ENCODE peak calls at places on chromosomes 16 and 17, in four cellular contexts. A is ovary, Y is psoas muscle, N is lung. L is an unnamed sample.

GRCh38 chr16:61146429-61146828 is 889.8 kb downstream of the CDH8 start:
- DNase-seq in A (no peak), Y (no peak), N (no peak), L (no peak)

GRCh38 chr17:68981288-68981687 is 26.1 kb upstream of the ABCA8 start:
- DNase-seq in A (no peak), Y (no peak), N (peak; percentile 38), L (no peak)

GRCh38 chr17:76968707-76969597 is 100.7 kb downstream of the MGAT5B start:
- DNase-seq in A (no peak), Y (no peak), N (peak; percentile 44), L (no peak)

GRCh38 chr17:4492762-4493561 is 5.7 kb upstream of the SPNS2 start:
- DNase-seq in A (peak; percentile 69), Y (no peak), N (no peak), L (no peak)

GRCh38 chr16:49608801-49609200 is 235.2 kb downstream of the C16orf78 start:
- DNase-seq in A (no peak), Y (peak; percentile 56), N (no peak), L (no peak)

GRCh38 chr16:48232459-48233040 is 11.6 kb upstream of the LONP2 start:
- DNase-seq in A (no peak), Y (no peak), N (no peak), L (no peak)

GRCh38 chr17:37025241-37025640 is 76.5 kb downstream of the AATF start:
- DNase-seq in A (no peak), Y (no peak), N (no peak), L (no peak)

GRCh38 chr16:76574651-76575050 is 297.4 kb downstream of the CNTNAP4 start:
- DNase-seq in A (no peak), Y (no peak), N (no peak), L (no peak)

GRCh38 chr17:39016193-39017153 is 49.3 kb upstream of the FBXO47 start:
- DNase-seq in A (no peak), Y (no peak), N (no peak), L (no peak)

GRCh38 chr16:87690911-87691685 is 74.7 kb downstream of the KLHDC4 start:
- DNase-seq in A (no peak), Y (no peak), N (no peak), L (no peak)

GRCh38 chr16:31179153-31179746 is 689 bp upstream of the FUS start:
- DNase-seq in A (no peak), Y (peak; percentile 60), N (no peak), L (no peak)

GRCh38 chr16:88862968-88863367 is 3.5 kb downstream of the PABPN1L start:
- DNase-seq in A (no peak), Y (no peak), N (no peak), L (no peak)

DNA sequence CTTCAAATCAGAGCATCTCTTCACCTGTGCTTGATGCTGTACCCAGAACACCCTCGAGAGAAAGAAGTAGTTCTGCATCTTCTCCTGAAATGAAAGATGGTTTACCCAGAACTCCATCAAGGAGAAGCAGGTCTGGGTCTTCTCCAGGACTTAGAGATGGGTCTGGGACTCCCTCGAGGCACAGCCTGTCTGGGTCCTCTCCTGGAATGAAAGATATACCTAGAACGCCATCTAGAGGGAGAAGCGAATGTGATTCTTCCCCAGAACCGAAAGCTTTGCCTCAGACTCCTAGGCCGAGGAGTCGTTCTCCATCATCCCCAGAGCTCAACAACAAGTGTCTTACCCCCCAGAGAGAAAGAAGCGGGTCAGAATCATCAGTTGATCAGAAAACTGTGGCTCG is 12.3 kb downstream of the SRRM2 start:
- DNase-seq in A (no peak), Y (no peak), N (no peak), L (no peak)
- TF ChIP-seq CTCF in A (no peak), Y (no peak), N (no peak), L (no peak)

GRCh38 chr16:25124503-25124902 is 13.0 kb downstream of the LCMT1 start:
- DNase-seq in A (no peak), Y (no peak), N (no peak), L (no peak)

GRCh38 chr16:25121824-25122600 is 10.5 kb downstream of the LCMT1 start:
- DNase-seq in A (no peak), Y (no peak), N (no peak), L (no peak)

DNA sequence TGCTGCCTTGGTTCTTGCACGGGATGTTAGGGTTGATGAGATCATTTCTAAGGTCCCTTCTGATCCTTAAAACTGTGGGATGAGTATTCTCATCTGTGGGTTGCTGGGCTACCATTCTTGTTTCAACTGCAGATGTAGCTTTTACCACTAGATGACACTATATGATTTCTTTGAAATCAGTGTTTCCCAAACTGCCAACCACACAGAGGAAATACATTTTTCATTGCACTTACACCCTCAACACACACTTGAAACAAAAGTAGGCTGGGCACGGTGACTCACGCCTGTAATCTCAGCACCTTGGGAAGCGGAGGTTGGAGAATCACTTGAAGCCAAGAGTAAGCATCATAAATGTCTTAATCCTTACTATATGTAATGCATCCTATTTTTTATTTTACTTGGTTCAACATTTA is 15.3 kb downstream of the LCMT1 start:
- DNase-seq in A (no peak), Y (no peak), N (peak; percentile 68), L (no peak)
- TF ChIP-seq CTCF in A (no peak), Y (peak; percentile 28), N (peak; percentile 37), L (no peak)

GRCh38 chr16:50644730-50645129 is 36.4 kb downstream of the SNX20 start:
- DNase-seq in A (peak; percentile 51), Y (no peak), N (no peak), L (no peak)
- TF ChIP-seq CTCF in A (no peak), Y (no peak), N (no peak), L (no peak)

GRCh38 chr16:67190041-67190440 is at the start of gene EXOC3L1:
- DNase-seq in A (no peak), Y (no peak), N (no peak), L (no peak)

GRCh38 chr16:67191995-67192681 is at the start of gene E2F4:
- DNase-seq in A (peak; percentile 92), Y (peak; percentile 96), N (peak; percentile 91), L (peak; percentile 89)

GRCh38 chr16:67190448-67191399 is 788 bp upstream of the EXOC3L1 start:
- DNase-seq in A (no peak), Y (no peak), N (no peak), L (no peak)

GRCh38 chr16:67192781-67193260 is 866 bp downstream of the E2F4 start:
- DNase-seq in A (no peak), Y (no peak), N (no peak), L (no peak)

DNA sequence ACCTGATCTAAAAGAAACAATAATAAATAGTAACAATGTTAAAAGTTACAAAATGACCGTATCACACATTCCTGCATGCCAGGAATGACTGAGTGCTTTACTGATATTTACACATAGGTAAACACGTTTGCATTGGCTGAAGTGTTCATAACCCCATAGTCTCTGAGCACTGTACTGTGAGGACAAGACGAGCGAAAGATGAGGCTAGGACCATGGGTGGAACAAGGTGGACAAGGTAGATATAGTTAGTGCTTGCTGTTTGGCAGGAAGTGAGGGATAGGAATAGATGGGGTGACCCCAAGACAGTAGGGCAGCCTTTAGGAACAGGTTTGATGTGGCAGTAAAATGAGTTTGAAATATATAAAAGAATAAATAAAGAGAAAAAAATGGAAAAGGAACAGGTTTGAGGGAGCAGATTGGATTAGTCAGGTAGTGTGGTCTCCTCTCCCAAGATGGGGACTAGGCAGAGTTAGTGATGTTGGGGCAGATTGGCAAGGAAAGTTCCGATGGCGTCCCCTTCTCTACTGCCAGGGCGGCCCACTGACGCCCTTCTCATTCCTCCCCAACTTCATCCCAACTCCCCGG is 453 bp upstream of the E2F4 start:
- DNase-seq in A (no peak), Y (no peak), N (no peak), L (no peak)
- TF ChIP-seq CTCF in A (no peak), Y (no peak), N (no peak), L (no peak)

GRCh38 chr16:85264752-85265151 is 152.5 kb upstream of the CIBAR2 start:
- DNase-seq in A (no peak), Y (no peak), N (no peak), L (no peak)
- TF ChIP-seq CTCF in A (no peak), Y (no peak), N (no peak), L (no peak)

GRCh38 chr17:17120716-17121115 is 78.5 kb downstream of the MPRIP start:
- DNase-seq in A (no peak), Y (peak; percentile 9), N (no peak), L (no peak)

GRCh38 chr17:17120294-17120693 is 78.0 kb downstream of the MPRIP start:
- DNase-seq in A (peak; percentile 54), Y (peak; percentile 51), N (no peak), L (no peak)

GRCh38 chr17:17119533-17119932 is 77.3 kb downstream of the MPRIP start:
- DNase-seq in A (no peak), Y (peak; percentile 54), N (no peak), L (no peak)

GRCh38 chr17:17122781-17123483 is 80.7 kb downstream of the MPRIP start:
- DNase-seq in A (no peak), Y (peak; percentile 15), N (no peak), L (no peak)

GRCh38 chr17:17121162-17121561 is 78.9 kb downstream of the MPRIP start:
- DNase-seq in A (no peak), Y (no peak), N (no peak), L (no peak)
- TF ChIP-seq CTCF in A (no peak), Y (no peak), N (no peak), L (no peak)

DNA sequence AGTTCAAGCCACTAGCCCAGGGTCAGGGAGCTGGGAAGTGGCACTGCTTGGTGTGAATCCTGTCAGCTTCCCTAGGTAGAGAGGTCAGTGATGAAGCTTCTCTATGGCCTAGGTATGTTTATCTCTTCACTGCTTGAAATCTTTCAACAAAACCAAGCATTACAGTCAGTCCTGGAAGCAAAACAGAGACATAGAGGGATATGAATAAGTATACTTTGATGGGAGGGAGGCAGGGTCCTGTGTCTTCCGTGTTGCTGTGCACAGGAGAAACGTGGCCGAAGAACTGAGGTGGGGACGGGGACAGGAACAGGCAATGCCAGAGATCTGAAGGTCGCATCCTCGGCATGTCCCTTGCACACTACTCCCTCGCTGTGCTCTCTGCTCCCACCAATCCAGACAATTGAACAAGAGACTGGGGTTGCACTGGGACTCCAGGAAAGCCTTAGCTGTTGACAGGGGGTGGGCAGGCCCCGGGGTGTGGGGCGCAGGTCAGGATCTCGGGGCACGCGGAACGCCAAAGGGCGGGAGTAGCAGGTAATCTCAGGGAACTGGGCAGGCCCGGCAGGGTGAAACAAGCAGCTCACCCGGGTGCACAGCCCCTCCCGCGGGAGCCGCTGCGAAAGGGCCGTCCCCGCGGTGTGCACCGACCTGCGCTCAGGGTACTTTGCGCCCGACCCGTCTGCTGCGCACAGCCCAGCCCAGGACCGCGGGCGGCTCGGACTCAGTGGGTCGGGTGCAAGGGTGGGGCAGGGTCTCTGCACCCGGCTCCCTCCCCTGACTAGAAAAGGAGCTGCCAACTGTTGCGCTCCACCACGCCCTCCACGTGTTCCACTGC is at the start of gene MT1H:
- DNase-seq in A (no peak), Y (no peak), N (no peak), L (no peak)
- TF ChIP-seq CTCF in A (no peak), Y (no peak), N (no peak), L (no peak)

GRCh38 chr17:17741346-17742023 is 60.2 kb downstream of the RAI1 start:
- DNase-seq in A (peak; percentile 71), Y (no peak), N (no peak), L (peak; percentile 67)
- TF ChIP-seq CTCF in A (no peak), Y (no peak), N (no peak), L (peak; percentile 43)

L was measured in prostate gland.